ENCODE peak calls at places on chromosomes 6 and 20, in six cellular contexts. A is neural crest cell, H is mucosa of descending colon, W is BE2C, K is AG10803, J is foreskin fibroblast. Q is an unnamed sample.

GRCh38 chr20:63183422-63184146 is 32.3 kb downstream of the YTHDF1 start:
- DNase-seq in J (no peak), K (no peak), H (peak), W (peak), A (peak), Q (no peak)

GRCh38 chr6:15322781-15323536 is 77.1 kb downstream of the JARID2 start:
- DNase-seq in K (peak), H (peak), J (no peak), A (no peak), W (no peak), Q (no peak)

GRCh38 chr20:2798814-2799213 is 1.6 kb downstream of the CPXM1 start:
- DNase-seq in H (no peak), W (no peak), A (no peak), J (no peak), K (no peak), Q (no peak)

GRCh38 chr20:51417245-51417560 is 125.3 kb downstream of the NFATC2 start:
- DNase-seq in H (no peak), A (no peak), W (no peak), J (no peak), K (no peak), Q (no peak)

GRCh38 chr20:3071610-3072529 is at the start of gene OXT:
- DNase-seq in H (peak), J (no peak), K (no peak), A (no peak), W (no peak), Q (no peak)

GRCh38 chr6:135182993-135183531 is 2.0 kb downstream of the MYB start:
- DNase-seq in H (peak), A (no peak), W (no peak), J (no peak), K (no peak), Q (no peak)

GRCh38 chr20:36825374-36826104 is 50.4 kb upstream of the TLDC2 start:
- DNase-seq in K (no peak), A (peak), W (peak), H (no peak), J (no peak), Q (no peak)

GRCh38 chr6:16482702-16483314 is 244.4 kb downstream of the GMPR start:
- DNase-seq in H (no peak), A (no peak), J (no peak), W (no peak), K (no peak), Q (no peak)

GRCh38 chr6:129501401-129502051 is 208.5 kb downstream of the ARHGAP18 start:
- DNase-seq in H (no peak), W (peak), A (no peak), K (peak), J (peak), Q (no peak)

GRCh38 chr20:50572922-50573777 is 63.0 kb downstream of the PTPN1 start:
- DNase-seq in W (peak), K (peak), A (no peak), J (peak), H (no peak), Q (no peak)

GRCh38 chr20:63942250-63943006 is 13.8 kb downstream of the UCKL1 start:
- DNase-seq in W (peak), H (peak), A (no peak), J (no peak), K (no peak), Q (no peak)

GRCh38 chr20:32539817-32540675 is 45.1 kb downstream of the NOL4L start:
- DNase-seq in J (no peak), W (no peak), K (no peak), H (peak), A (no peak), Q (no peak)

GRCh38 chr6:99905209-99906106 is 88.6 kb downstream of the MCHR2 start:
- DNase-seq in W (peak), H (no peak), K (peak), A (no peak), J (peak), Q (no peak)

GRCh38 chr20:4729265-4729664 is 7.6 kb downstream of the PRND start:
- DNase-seq in J (no peak), A (no peak), K (no peak), W (no peak), H (no peak), Q (no peak)

GRCh38 chr20:19861147-19861759 is 103.2 kb downstream of the RIN2 start:
- DNase-seq in K (no peak), W (no peak), J (no peak), H (no peak), A (no peak), Q (no peak)

GRCh38 chr6:33377166-33377565 is 14.5 kb upstream of the KIFC1 start:
- DNase-seq in H (no peak), K (no peak), J (no peak), W (no peak), A (no peak), Q (no peak)

GRCh38 chr6:104506429-104506828 is 353.3 kb downstream of the HACE1 start:
- DNase-seq in W (peak), J (no peak), H (no peak), K (no peak), A (no peak), Q (no peak)

DNA sequence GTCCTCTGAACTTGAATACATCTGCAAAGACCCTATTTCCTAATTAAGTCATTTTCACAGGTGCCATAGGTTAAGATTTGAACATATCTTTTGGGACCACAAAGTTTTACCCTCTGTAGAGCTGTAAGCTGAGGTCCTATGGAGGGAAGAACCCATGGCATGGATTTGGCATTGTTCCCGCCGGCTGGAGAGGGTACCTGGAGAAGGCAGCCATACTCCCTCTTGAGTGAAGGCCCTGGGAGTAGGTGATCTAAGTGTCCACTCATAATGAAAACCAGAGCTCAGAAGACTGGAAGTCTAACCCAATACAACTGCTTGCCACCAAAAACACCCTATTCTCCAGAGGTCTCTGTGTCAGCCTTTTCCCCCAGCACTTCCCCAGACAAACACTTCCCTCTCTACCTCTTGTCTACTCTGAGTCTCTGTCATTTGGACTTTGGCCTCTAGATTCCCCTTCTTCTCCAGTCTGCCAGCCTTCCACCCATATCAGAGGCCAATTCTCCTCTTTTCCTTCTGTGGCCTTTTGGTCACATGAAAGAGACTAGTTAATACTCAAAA is 364.0 kb downstream of the MAFB start:
- DNase-seq in H (no peak), K (no peak), A (no peak), W (no peak), J (no peak), Q (no peak)
- TF ChIP-seq CTCF in H (no peak), K (no peak), A (no peak), W (no peak), J (no peak), Q (no peak)

GRCh38 chr6:106613590-106613989 is 15.7 kb downstream of the RTN4IP1 start:
- DNase-seq in W (no peak), H (no peak), A (no peak), K (no peak), J (no peak), Q (no peak)

GRCh38 chr6:106612956-106613516 is 16.3 kb downstream of the RTN4IP1 start:
- DNase-seq in W (no peak), J (no peak), A (no peak), H (no peak), K (no peak), Q (no peak)

GRCh38 chr6:106614131-106614530 is 15.2 kb downstream of the RTN4IP1 start:
- DNase-seq in K (no peak), W (no peak), A (no peak), J (no peak), H (no peak), Q (no peak)

GRCh38 chr6:106617302-106617701 is 12.0 kb downstream of the RTN4IP1 start:
- DNase-seq in A (no peak), K (no peak), H (no peak), W (no peak), J (no peak), Q (no peak)

GRCh38 chr6:106614592-106615301 is 14.6 kb downstream of the RTN4IP1 start:
- DNase-seq in K (no peak), H (no peak), W (no peak), J (no peak), A (no peak), Q (no peak)
- TF ChIP-seq CTCF in K (no peak), H (no peak), W (no peak), J (no peak), A (no peak), Q (no peak)

GRCh38 chr6:320351-321157 is 28.3 kb downstream of the DUSP22 start:
- DNase-seq in H (no peak), J (no peak), A (no peak), K (no peak), W (no peak), Q (no peak)

GRCh38 chr6:322940-323729 is 30.8 kb downstream of the DUSP22 start:
- DNase-seq in A (no peak), K (no peak), W (no peak), H (no peak), J (no peak), Q (no peak)

GRCh38 chr6:321158-321438 is 28.8 kb downstream of the DUSP22 start:
- DNase-seq in J (no peak), H (no peak), K (no peak), W (no peak), A (no peak), Q (no peak)

GRCh38 chr6:323730-324088 is 31.4 kb downstream of the DUSP22 start:
- DNase-seq in A (no peak), W (no peak), K (no peak), J (no peak), H (no peak), Q (no peak)

GRCh38 chr6:322205-322930 is 30.1 kb downstream of the DUSP22 start:
- DNase-seq in H (no peak), A (no peak), W (no peak), K (no peak), J (no peak), Q (no peak)
- TF ChIP-seq CTCF in H (no peak), A (no peak), W (peak), K (no peak), J (no peak), Q (no peak)

DNA sequence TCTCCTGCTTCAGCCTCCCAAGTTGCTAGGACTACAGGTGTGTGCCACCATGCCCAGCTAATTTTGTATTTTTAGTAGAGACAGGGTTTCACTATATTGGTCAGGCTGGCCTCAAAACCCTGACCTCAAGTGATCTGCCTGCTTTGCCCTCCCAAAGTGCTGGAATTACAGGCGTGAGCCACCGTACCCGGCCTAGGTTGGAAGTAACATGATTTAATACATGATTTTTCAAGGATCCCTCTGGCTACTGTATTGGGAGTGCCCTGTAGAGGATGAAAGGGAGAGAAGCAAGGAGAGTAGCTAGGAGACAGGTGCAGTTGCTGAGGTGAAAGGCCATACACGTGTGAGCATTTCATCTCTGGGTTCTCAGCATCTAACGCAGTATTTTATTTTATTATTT is 2.6 kb upstream of the NCOA3 start:
- DNase-seq in K (no peak), W (no peak), H (no peak), J (no peak), A (no peak), Q (no peak)
- TF ChIP-seq CTCF in K (no peak), W (no peak), H (no peak), J (no peak), A (no peak), Q (no peak)

GRCh38 chr6:161836643-161837448 is 563.0 kb upstream of the AGPAT4 start:
- DNase-seq in K (no peak), W (no peak), J (no peak), A (no peak), H (no peak), Q (no peak)
- TF ChIP-seq CTCF in K (peak), W (peak), J (no peak), A (peak), H (no peak), Q (peak)

GRCh38 chr6:146311079-146311478 is 232.6 kb upstream of the RAB32 start:
- DNase-seq in K (no peak), A (no peak), H (no peak), J (no peak), W (no peak), Q (no peak)
- TF ChIP-seq CTCF in K (no peak), A (no peak), H (no peak), J (no peak), W (no peak), Q (no peak)

Q was measured in mesothelial cell of epicardium.